ENCODE peak calls at places on chromosome 19, in four cellular contexts. I is K562, C is HepG2, P is GM12878. T is an unnamed sample.

GRCh38 chr19:28294395-28294794 is 918.6 kb downstream of the UQCRFS1 start:
- DNase-seq in C (no peak), P (no peak), I (no peak), T (no peak)

GRCh38 chr19:57103573-57104277 is 16.1 kb upstream of the USP29 start:
- DNase-seq in P (peak; percentile 15), I (peak; percentile 54), C (peak; percentile 47), T (peak; percentile 56)

GRCh38 chr19:10604460-10604980 is 17.4 kb upstream of the AP1M2 start:
- DNase-seq in C (no peak), I (no peak), P (peak; percentile 52), T (no peak)

GRCh38 chr19:42323852-42324654 is 1.4 kb upstream of the MEGF8 start:
- DNase-seq in C (no peak), P (no peak), I (no peak), T (no peak)

GRCh38 chr19:20051841-20052768 is 12.8 kb upstream of the ZNF682 start:
- DNase-seq in I (no peak), P (peak; percentile 17), C (peak; percentile 92), T (peak; percentile 91)

GRCh38 chr19:50638576-50638975 is 1.1 kb downstream of the SYT3 start:
- DNase-seq in C (no peak), P (no peak), I (no peak), T (no peak)

GRCh38 chr19:39411832-39412099 is 703 bp upstream of the PLEKHG2 start:
- DNase-seq in P (peak; percentile 89), I (peak; percentile 45), C (peak; percentile 90), T (peak; percentile 87)

GRCh38 chr19:33377586-33378475 is 4.3 kb downstream of the CEBPG start:
- DNase-seq in C (no peak), I (no peak), P (no peak), T (no peak)

GRCh38 chr19:39401549-39402416 is 4.9 kb upstream of the ZFP36 start:
- DNase-seq in P (no peak), I (no peak), C (peak; percentile 96), T (no peak)

GRCh38 chr19:293436-294110 is 2.4 kb upstream of the PLPP2 start:
- DNase-seq in P (no peak), I (no peak), C (no peak), T (no peak)

GRCh38 chr19:41219924-41220567 is 1.0 kb downstream of the AXL start:
- DNase-seq in C (no peak), P (no peak), I (peak; percentile 68), T (no peak)

GRCh38 chr19:16564842-16565241 is 7.4 kb downstream of the SLC35E1 start:
- DNase-seq in P (no peak), I (peak; percentile 2), C (no peak), T (no peak)

GRCh38 chr19:38735257-38735686 is 9.0 kb downstream of the CAPN12 start:
- DNase-seq in P (no peak), I (peak; percentile 63), C (no peak), T (no peak)

GRCh38 chr19:16076154-16076957 is at the start of gene TPM4:
- DNase-seq in I (peak; percentile 84), C (peak; percentile 88), P (peak; percentile 74), T (peak; percentile 92)

GRCh38 chr19:19217110-19217509 is 5.4 kb downstream of the NCAN start:
- DNase-seq in C (peak; percentile 55), P (no peak), I (peak; percentile 70), T (no peak)

GRCh38 chr19:55385236-55385748 is 440 bp upstream of the RPL28 start:
- DNase-seq in I (peak; percentile 77), C (peak; percentile 92), P (peak; percentile 88), T (peak; percentile 71)

GRCh38 chr19:5818594-5818993 is 13.7 kb downstream of the NRTN start:
- DNase-seq in C (no peak), P (no peak), I (no peak), T (no peak)

GRCh38 chr19:57850553-57851017 is 926 bp downstream of the ZNF587 start:
- DNase-seq in P (no peak), C (peak; percentile 29), I (peak; percentile 47), T (no peak)

GRCh38 chr19:35559781-35560180 is 3.7 kb downstream of the ATP4A start:
- DNase-seq in P (no peak), C (no peak), I (no peak), T (no peak)

DNA sequence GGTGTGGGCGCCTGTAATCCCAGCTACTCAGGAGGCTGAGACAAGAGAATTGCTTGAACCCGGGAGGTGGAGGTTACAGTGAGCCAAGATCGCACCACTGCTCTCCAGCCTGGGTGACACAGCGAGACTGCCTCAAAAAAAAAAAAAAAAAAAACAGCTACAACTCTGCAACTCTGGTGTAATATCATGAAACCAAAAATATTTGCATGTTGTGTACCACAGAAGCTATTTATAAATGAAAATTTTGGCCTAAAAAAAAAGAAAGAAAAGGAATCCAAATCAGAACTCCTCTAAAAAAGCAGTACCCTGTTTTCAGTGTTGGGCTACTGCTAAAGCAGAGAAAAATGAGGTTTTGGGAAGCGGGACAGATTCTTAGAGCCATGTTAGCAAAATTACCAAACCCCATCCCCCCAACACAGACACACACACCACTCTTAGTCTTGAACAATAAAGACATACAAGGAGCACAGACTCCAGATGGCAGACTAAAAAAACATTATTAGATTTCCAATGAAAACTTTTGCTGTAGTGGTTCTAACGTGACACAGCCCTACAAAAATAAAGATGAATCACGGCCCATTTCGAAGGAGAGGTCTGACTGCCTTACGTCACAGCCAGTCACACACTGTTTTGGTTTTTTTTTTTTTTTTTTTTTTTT is 51.5 kb downstream of the INSR start:
- DNase-seq in I (no peak), P (peak; percentile 77), C (no peak), T (no peak)
- TF ChIP-seq CEBPB in I (no peak), P (no peak), C (no peak), T (no peak)

GRCh38 chr19:12284226-12284625 is 10.5 kb downstream of the ZNF44 start:
- DNase-seq in P (no peak), I (no peak), C (no peak), T (no peak)
- TF ChIP-seq CBX5 in P (no peak), I (no peak), C (no peak), T (no peak)

GRCh38 chr19:4007836-4008539 is 452 bp downstream of the PIAS4 start:
- DNase-seq in I (peak; percentile 73), C (peak; percentile 18), P (no peak), T (peak; percentile 55)
- TF ChIP-seq CEBPB in I (no peak), C (no peak), P (no peak), T (no peak)

GRCh38 chr19:2032296-2032941 is 16.9 kb upstream of the BTBD2 start:
- DNase-seq in C (no peak), I (no peak), P (no peak), T (peak; percentile 55)
- TF ChIP-seq CBX5 in C (no peak), I (no peak), P (no peak), T (no peak)

GRCh38 chr19:46815833-46816627 is 27.6 kb upstream of the SLC1A5 start:
- DNase-seq in I (no peak), P (no peak), C (peak; percentile 67), T (no peak)

GRCh38 chr19:46818812-46819211 is 30.4 kb upstream of the SLC1A5 start:
- DNase-seq in I (no peak), C (peak; percentile 63), P (no peak), T (peak; percentile 54)

GRCh38 chr19:46809534-46810272 is 21.3 kb upstream of the SLC1A5 start:
- DNase-seq in P (no peak), C (no peak), I (no peak), T (no peak)

GRCh38 chr19:46812898-46813569 is 24.6 kb upstream of the SLC1A5 start:
- DNase-seq in P (no peak), C (peak; percentile 26), I (peak; percentile 47), T (peak; percentile 55)

GRCh38 chr19:46813570-46814358 is 25.4 kb upstream of the SLC1A5 start:
- DNase-seq in C (peak; percentile 56), P (no peak), I (peak; percentile 37), T (no peak)
- TF ChIP-seq CEBPB in C (no peak), P (no peak), I (no peak), T (no peak)